ENCODE peak calls at places on chromosomes 5 and 9, in six cellular contexts. V is stomach, Y is neural progenitor cell, G is colonic mucosa, Q is fibroblast of the aortic adventitia, X is A673. S is an unnamed sample.

GRCh38 chr9:125538092-125538473 is 168.9 kb downstream of the MAPKAP1 start:
- DNase-seq in V (peak; percentile 74), Y (no peak), G (peak; percentile 79), Q (peak; percentile 93), X (no peak), S (no peak)

GRCh38 chr9:95091574-95091970 is 225.9 kb downstream of the FANCC start:
- DNase-seq in V (no peak), Y (no peak), G (no peak), Q (peak; percentile 40), X (no peak), S (no peak)

GRCh38 chr5:141725909-141726308 is 43.9 kb upstream of the ARAP3 start:
- DNase-seq in V (no peak), Y (no peak), G (no peak), Q (no peak), X (no peak), S (no peak)

GRCh38 chr9:21017092-21017491 is 14.3 kb downstream of the HACD4 start:
- DNase-seq in V (no peak), Y (no peak), G (no peak), Q (peak; percentile 70), X (no peak), S (no peak)

GRCh38 chr9:102514541-102514940 is 480.6 kb upstream of the CYLC2 start:
- DNase-seq in V (peak; percentile 50), Y (no peak), G (no peak), Q (no peak), X (no peak), S (no peak)

GRCh38 chr5:163163858-163164257 is 273.5 kb upstream of the CCNG1 start:
- DNase-seq in V (no peak), Y (no peak), G (no peak), Q (no peak), X (peak; percentile 5), S (no peak)

GRCh38 chr9:89655990-89656657 is 51.3 kb downstream of the GADD45G start:
- DNase-seq in V (no peak), Y (no peak), G (no peak), Q (no peak), X (no peak), S (no peak)

GRCh38 chr9:134408389-134408788 is 82.1 kb downstream of the RXRA start:
- DNase-seq in V (no peak), Y (no peak), G (no peak), Q (no peak), X (no peak), S (no peak)

GRCh38 chr5:11075010-11075860 is 314.2 kb upstream of the DAP start:
- DNase-seq in V (no peak), Y (peak; percentile 53), G (no peak), Q (no peak), X (peak; percentile 6), S (no peak)
- TF ChIP-seq CTCF in V (no peak), Y (peak; percentile 72), G (no peak), Q (no peak), X (peak; percentile 52), S (no peak)

DNA sequence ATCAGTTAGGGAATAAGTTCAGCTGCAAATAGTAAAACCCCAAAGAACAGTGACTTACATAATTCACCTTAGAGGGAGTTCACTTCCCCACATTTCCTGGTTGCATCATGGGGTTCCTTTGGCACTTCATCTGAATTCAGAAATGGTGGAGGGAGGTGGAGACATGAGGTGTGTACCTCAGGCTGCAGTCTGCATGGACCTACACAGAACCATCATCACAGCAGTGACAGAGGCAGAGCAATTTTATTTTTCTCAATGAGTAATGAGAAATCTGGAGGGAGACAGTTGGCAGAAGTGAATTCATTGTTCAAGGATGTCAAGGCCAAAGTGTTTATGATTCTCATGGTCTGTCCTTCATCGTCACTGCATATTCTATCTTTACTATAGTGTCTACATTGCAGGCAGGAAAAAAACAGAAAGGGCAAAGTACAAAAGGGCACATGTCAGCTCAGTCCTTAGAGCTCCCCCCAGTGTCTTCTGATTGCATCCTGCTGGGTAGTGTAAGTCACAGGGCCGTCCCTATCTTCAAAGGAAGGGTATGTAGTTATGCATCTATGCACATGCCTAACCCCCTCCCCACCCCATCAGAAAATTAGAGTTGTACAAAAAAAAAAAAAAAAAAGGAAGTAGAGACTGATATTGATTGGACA is 132.8 kb upstream of the APC start:
- DNase-seq in V (no peak), Y (peak; percentile 52), G (peak; percentile 22), Q (no peak), X (no peak), S (no peak)
- TF ChIP-seq CTCF in V (no peak), Y (peak; percentile 50), G (no peak), Q (no peak), X (peak; percentile 19), S (peak; percentile 2)

GRCh38 chr5:78221467-78221866 is 73.0 kb downstream of the AP3B1 start:
- DNase-seq in V (no peak), Y (no peak), G (no peak), Q (no peak), X (no peak), S (no peak)

GRCh38 chr5:78224358-78224757 is 70.1 kb downstream of the AP3B1 start:
- DNase-seq in V (no peak), Y (no peak), G (no peak), Q (no peak), X (no peak), S (no peak)

GRCh38 chr5:78221964-78222451 is 72.5 kb downstream of the AP3B1 start:
- DNase-seq in V (no peak), Y (no peak), G (no peak), Q (peak; percentile 41), X (peak; percentile 10), S (no peak)
- TF ChIP-seq CTCF in V (no peak), Y (no peak), G (no peak), Q (peak; percentile 39), X (peak; percentile 14), S (no peak)

DNA sequence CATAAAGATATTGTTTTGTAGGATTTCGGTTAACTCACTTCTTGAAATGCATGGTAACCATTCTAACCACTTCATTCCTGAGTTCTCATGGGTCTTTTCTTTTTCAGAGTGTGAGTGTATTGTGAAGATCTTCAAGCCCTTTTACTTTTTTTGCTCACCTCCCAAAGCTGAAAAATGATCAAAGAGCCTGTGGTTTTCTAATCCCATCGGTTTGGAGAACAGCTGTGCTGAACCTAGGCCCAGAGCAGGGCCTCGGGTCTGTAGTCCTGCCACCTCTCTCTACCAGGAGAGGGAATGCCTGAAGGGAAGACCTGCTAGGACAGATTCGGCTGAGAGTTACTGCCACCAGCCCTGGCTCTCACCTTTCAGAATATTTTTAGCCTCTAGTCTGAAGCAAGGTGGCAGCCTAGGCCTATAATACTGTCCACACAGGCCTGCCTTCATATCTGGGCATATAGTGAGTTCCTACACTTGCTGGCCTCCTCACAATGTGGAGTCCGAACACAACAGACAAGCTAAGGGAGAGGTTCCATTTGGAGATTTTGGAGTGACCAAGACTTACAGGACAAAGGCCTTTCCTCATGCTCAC is 13.8 kb downstream of the RGMB start:
- DNase-seq in V (no peak), Y (no peak), G (no peak), Q (no peak), X (no peak), S (no peak)
- TF ChIP-seq CTCF in V (no peak), Y (no peak), G (no peak), Q (no peak), X (no peak), S (no peak)

DNA sequence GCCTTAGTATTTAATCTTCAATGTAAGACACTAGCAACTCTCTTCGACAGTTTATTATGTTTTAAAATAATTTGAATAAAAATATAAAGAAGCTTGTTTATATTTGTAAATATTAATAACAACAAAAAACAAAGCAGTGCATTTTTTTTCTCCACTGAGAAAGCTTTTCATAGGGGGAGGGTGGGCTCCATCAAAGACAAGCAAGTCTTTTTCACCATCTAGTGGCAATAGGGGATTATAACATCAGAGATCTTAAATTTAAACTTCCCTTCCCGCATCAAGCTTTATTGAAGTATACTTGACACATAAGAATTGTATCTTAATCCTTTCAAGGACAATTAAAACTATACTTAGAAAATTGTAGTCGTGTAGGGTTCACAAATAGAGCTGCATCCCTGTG is 9.3 kb upstream of the OR13F1 start:
- DNase-seq in V (no peak), Y (peak; percentile 9), G (no peak), Q (peak; percentile 3), X (peak; percentile 34), S (no peak)
- TF ChIP-seq CTCF in V (no peak), Y (peak; percentile 55), G (no peak), Q (peak; percentile 22), X (peak; percentile 44), S (no peak)

S was measured in mucosa of descending colon.